ENCODE peak calls at places on chromosomes 11 and 22, in six cellular contexts. C, Z, H, Y, W and M are unnamed samples.
A peak's percentile ranks its signal among the peaks of the same experiment; 100 is the strongest.

GRCh38 chr22:38901111-38901641 is 29.2 kb upstream of the CBX6 start:
- DNase-seq in W (peak; percentile 40), H (no peak), C (no peak), Z (no peak), Y (no peak), M (no peak)

GRCh38 chr11:62770778-62771143 is 435 bp upstream of the TAF6L start:
- DNase-seq in C (no peak), W (peak; percentile 16), H (peak; percentile 47), Z (no peak), Y (no peak), M (no peak)

GRCh38 chr11:85627332-85627997 is at the start of gene DLG2:
- DNase-seq in W (no peak), Y (peak; percentile 65), C (peak; percentile 35), Z (no peak), H (peak; percentile 23), M (no peak)

GRCh38 chr22:41910599-41911291 is 4.1 kb downstream of the SHISA8 start:
- DNase-seq in W (peak; percentile 42), Y (no peak), Z (no peak), H (no peak), C (no peak), M (peak; percentile 48)

GRCh38 chr22:48517039-48518030 is 1310.3 kb downstream of the BRD1 start:
- DNase-seq in Z (no peak), C (no peak), W (no peak), H (no peak), Y (no peak), M (no peak)

GRCh38 chr11:75201771-75202170 is 38.8 kb upstream of the TPBGL start:
- DNase-seq in Z (no peak), Y (no peak), C (no peak), H (no peak), W (no peak), M (no peak)

GRCh38 chr11:89495951-89496350 is 4.8 kb upstream of the NOX4 start:
- DNase-seq in C (peak; percentile 95), Z (no peak), Y (peak; percentile 85), W (no peak), H (no peak), M (no peak)

GRCh38 chr11:111469200-111469599 is 43.0 kb downstream of the BTG4 start:
- DNase-seq in W (no peak), C (peak; percentile 73), Y (no peak), Z (no peak), H (peak; percentile 14), M (no peak)

GRCh38 chr11:8040921-8041285 is 40.1 kb upstream of the TUB start:
- DNase-seq in C (no peak), H (no peak), Y (no peak), Z (no peak), W (no peak), M (no peak)

GRCh38 chr22:27204817-27205216 is 547.4 kb downstream of the MIAT start:
- DNase-seq in H (no peak), Y (no peak), C (no peak), Z (no peak), W (no peak), M (no peak)

GRCh38 chr22:41286639-41287091 is 678 bp upstream of the RANGAP1 start:
- DNase-seq in H (peak; percentile 74), C (no peak), Z (no peak), Y (no peak), W (peak; percentile 32), M (no peak)

GRCh38 chr11:126419801-126420729 is 64.6 kb downstream of the ST3GAL4 start:
- DNase-seq in W (no peak), Y (no peak), H (peak; percentile 79), Z (no peak), C (peak; percentile 65), M (no peak)

GRCh38 chr22:20025401-20026203 is 4.7 kb downstream of the TANGO2 start:
- DNase-seq in Y (no peak), C (no peak), Z (no peak), W (peak; percentile 10), H (no peak), M (no peak)

GRCh38 chr11:94134651-94135512 is 6.2 kb downstream of the PANX1 start:
- DNase-seq in W (peak; percentile 74), Y (peak; percentile 91), H (peak; percentile 26), Z (no peak), C (peak; percentile 93), M (no peak)

GRCh38 chr11:13465909-13466371 is 2.9 kb upstream of the BTBD10 start:
- DNase-seq in Z (no peak), Y (peak; percentile 55), C (peak; percentile 52), W (peak; percentile 8), H (peak; percentile 33), M (no peak)

GRCh38 chr22:37089451-37089850 is 20.1 kb downstream of the TMPRSS6 start:
- DNase-seq in H (no peak), W (no peak), C (no peak), Y (no peak), Z (no peak), M (no peak)

GRCh38 chr11:15818132-15818842 is 538.1 kb downstream of the SOX6 start:
- DNase-seq in W (no peak), C (no peak), Z (no peak), H (no peak), Y (no peak), M (no peak)

GRCh38 chr22:26671317-26672059 is 14.1 kb downstream of the MIAT start:
- DNase-seq in Y (peak; percentile 79), Z (peak; percentile 62), W (no peak), C (no peak), H (peak; percentile 86), M (no peak)

GRCh38 chr11:35340101-35340500 is 79.3 kb downstream of the SLC1A2 start:
- DNase-seq in H (no peak), Z (no peak), C (no peak), Y (no peak), W (no peak), M (no peak)

GRCh38 chr22:16955678-16956210 is 52.3 kb downstream of the GAB4 start:
- DNase-seq in Z (no peak), C (no peak), H (peak; percentile 16), W (no peak), Y (no peak), M (no peak)

GRCh38 chr11:69470301-69470700 is 11.2 kb upstream of the LINC01488 start:
- DNase-seq in C (no peak), W (no peak), H (no peak), Y (no peak), Z (no peak), M (no peak)

GRCh38 chr11:77115181-77115611 is 12.6 kb downstream of the OMP start:
- DNase-seq in W (no peak), C (no peak), H (no peak), Y (no peak), Z (no peak), M (no peak)

GRCh38 chr11:63765688-63766241 is 2.8 kb downstream of the ZFTA start:
- DNase-seq in H (no peak), C (no peak), W (no peak), Z (no peak), Y (no peak), M (peak; percentile 32)

GRCh38 chr11:78290293-78291176 is 101.8 kb downstream of the USP35 start:
- DNase-seq in Y (peak; percentile 93), H (no peak), C (peak; percentile 19), Z (no peak), W (no peak), M (no peak)

GRCh38 chr11:88246680-88247079 is 71.4 kb upstream of the RAB38 start:
- DNase-seq in Y (peak; percentile 92), H (no peak), C (peak; percentile 75), W (no peak), Z (no peak), M (no peak)

GRCh38 chr22:44461614-44462013 is 36.4 kb downstream of the RTL6 start:
- DNase-seq in W (no peak), Y (no peak), Z (no peak), C (no peak), H (no peak), M (no peak)

GRCh38 chr11:111765320-111765983 is 737 bp downstream of the PPP2R1B start:
- DNase-seq in Z (no peak), H (no peak), Y (peak; percentile 15), C (peak; percentile 31), W (no peak), M (peak; percentile 48)

GRCh38 chr11:120195601-120196289 is 15.1 kb upstream of the OAF start:
- DNase-seq in Y (no peak), H (no peak), C (no peak), W (no peak), Z (no peak), M (no peak)

GRCh38 chr11:6319001-6319878 is 1.1 kb downstream of the CAVIN3 start:
- DNase-seq in Z (no peak), H (no peak), C (peak; percentile 26), W (no peak), Y (peak; percentile 11), M (peak; percentile 66)

GRCh38 chr11:3183523-3183922 is 18.4 kb upstream of the OSBPL5 start:
- DNase-seq in W (no peak), Z (no peak), H (no peak), C (no peak), Y (no peak), M (no peak)

GRCh38 chr11:13207665-13208594 is 69.7 kb upstream of the BMAL1 start:
- DNase-seq in W (no peak), Z (no peak), C (peak; percentile 87), Y (peak; percentile 85), H (peak; percentile 44), M (no peak)

GRCh38 chr22:50308986-50309600 is 1.6 kb upstream of the PLXNB2 start:
- DNase-seq in H (no peak), C (no peak), Y (no peak), Z (no peak), W (no peak), M (peak; percentile 23)

GRCh38 chr22:25765801-25766200 is 23.8 kb downstream of the MYO18B start:
- DNase-seq in C (no peak), Z (no peak), W (no peak), Y (no peak), H (no peak), M (no peak)